ENCODE peak calls at places on chromosomes 16 and 17, in eight cellular contexts. G is fibroblast of lung, M is right lobe of liver, K is A549, S is psoas muscle, N is OCI-LY7, O is neural progenitor cell, J is heart left ventricle. D is an unnamed sample. For H3K4me1, the result is how much of the 10 kb centered on the place peaks cover.

GRCh38 chr17:49996495-49997255 is 1.7 kb upstream of the DLX3 start:
- DNase-seq in G (no peak), M (peak), K (peak), S (peak), N (peak), O (peak), J (peak), D (peak)

GRCh38 chr17:44911133-44912001 is 3.9 kb downstream of the GFAP start:
- DNase-seq in G (peak), M (peak), K (peak), S (peak), N (peak), O (peak), J (peak), D (peak)

GRCh38 chr16:14400285-14400977 is 229.6 kb downstream of the PARN start:
- DNase-seq in G (no peak), M (no peak), K (no peak), S (no peak), N (no peak), O (no peak), J (no peak), D (no peak)

GRCh38 chr16:79752421-79752820 is 151.9 kb upstream of the MAF start:
- DNase-seq in G (no peak), M (no peak), K (no peak), S (no peak), N (no peak), O (no peak), J (no peak), D (no peak)

GRCh38 chr16:4746991-4747574 is 12.7 kb downstream of the DNAAF8 start:
- DNase-seq in G (no peak), M (no peak), K (no peak), S (no peak), N (no peak), O (peak), J (no peak), D (no peak)

GRCh38 chr17:78883533-78884131 is 19.4 kb downstream of the CEP295NL start:
- DNase-seq in G (peak), M (peak), K (peak), S (peak), N (no peak), O (peak), J (peak), D (no peak)

GRCh38 chr17:75785770-75786538 is 1.3 kb downstream of the UNK start:
- DNase-seq in G (peak), M (no peak), K (no peak), S (no peak), N (peak), O (no peak), J (no peak), D (no peak)

GRCh38 chr17:6823011-6823442 is 8.5 kb downstream of the TEKT1 start:
- DNase-seq in G (peak), M (no peak), K (no peak), S (no peak), N (no peak), O (no peak), J (no peak), D (no peak)

GRCh38 chr17:81376946-81377733 is 18.1 kb upstream of the BAHCC1 start:
- DNase-seq in G (no peak), M (no peak), K (no peak), S (no peak), N (no peak), O (no peak), J (no peak), D (no peak)

GRCh38 chr16:7888421-7888820 is 555.8 kb downstream of the RBFOX1 start:
- DNase-seq in G (no peak), M (no peak), K (no peak), S (no peak), N (no peak), O (peak), J (no peak), D (no peak)

GRCh38 chr17:64125937-64126336 is 4.0 kb downstream of the ERN1 start:
- DNase-seq in G (peak), M (no peak), K (no peak), S (no peak), N (no peak), O (no peak), J (no peak), D (no peak)

DNA sequence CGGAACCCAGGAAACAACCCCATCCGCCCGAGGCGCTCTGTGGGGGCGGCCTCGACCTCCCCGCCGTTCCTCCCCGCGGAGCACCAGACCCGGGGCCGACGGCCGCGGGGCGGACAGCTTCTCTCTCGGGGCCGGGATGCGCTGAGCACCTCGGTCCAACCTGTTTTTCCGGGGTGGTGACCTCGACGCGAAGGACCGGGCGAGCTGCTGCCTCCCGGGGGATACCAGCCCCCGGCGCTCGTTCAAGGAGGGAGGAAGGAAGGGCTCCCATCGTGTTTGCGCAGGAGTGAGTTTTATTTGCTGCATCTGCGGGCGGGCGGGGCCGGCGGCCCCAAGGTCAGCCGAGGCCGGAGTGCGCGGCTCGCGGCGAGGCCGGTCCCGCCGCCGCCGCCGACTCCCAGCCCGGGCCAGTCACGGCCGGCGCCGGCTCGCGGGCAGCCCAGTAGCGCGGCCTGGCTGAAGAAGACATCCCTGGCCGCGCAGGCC is 460 bp downstream of the DNAJA2 start:
- DNase-seq in G (peak), M (peak), K (no peak), S (peak), N (peak), O (peak), J (peak), D (no peak)
- H3K4me1 ChIP-seq in G (under half), M (under half), K (under half), S (under half), N (under half), O (under half), J (half or more), D (half or more)

GRCh38 chr16:30924797-30925645 is 1.6 kb downstream of the FBXL19 start:
- DNase-seq in G (no peak), M (no peak), K (no peak), S (no peak), N (no peak), O (peak), J (no peak), D (no peak)
- H3K4me3 ChIP-seq in G (peak), M (no peak), K (peak), S (peak), N (peak), O (peak), J (no peak), D (no peak)

GRCh38 chr17:1710807-1711553 is 803 bp upstream of the TLCD2 start:
- DNase-seq in G (peak), M (no peak), K (no peak), S (no peak), N (no peak), O (peak), J (no peak), D (no peak)

GRCh38 chr17:1713878-1714487 is 3.8 kb upstream of the TLCD2 start:
- DNase-seq in G (peak), M (no peak), K (peak), S (no peak), N (no peak), O (peak), J (peak), D (no peak)

GRCh38 chr17:1713160-1713877 is 3.1 kb upstream of the TLCD2 start:
- DNase-seq in G (peak), M (no peak), K (no peak), S (no peak), N (no peak), O (no peak), J (no peak), D (no peak)

GRCh38 chr17:1711804-1712203 is 1.6 kb upstream of the TLCD2 start:
- DNase-seq in G (no peak), M (no peak), K (no peak), S (no peak), N (no peak), O (no peak), J (no peak), D (no peak)

GRCh38 chr17:1712271-1712670 is 2.1 kb upstream of the TLCD2 start:
- DNase-seq in G (no peak), M (no peak), K (no peak), S (no peak), N (no peak), O (no peak), J (no peak), D (no peak)
- H3K27ac ChIP-seq in G (peak), M (no peak), K (no peak), S (peak), N (no peak), O (no peak), J (no peak), D (no peak)

GRCh38 chr17:10059684-10060211 is 138.7 kb downstream of the GAS7 start:
- DNase-seq in G (no peak), M (no peak), K (no peak), S (peak), N (no peak), O (no peak), J (peak), D (no peak)

GRCh38 chr17:10060526-10060925 is 137.9 kb downstream of the GAS7 start:
- DNase-seq in G (no peak), M (no peak), K (no peak), S (no peak), N (no peak), O (no peak), J (no peak), D (no peak)

GRCh38 chr17:10061131-10061581 is 137.2 kb downstream of the GAS7 start:
- DNase-seq in G (no peak), M (no peak), K (no peak), S (peak), N (no peak), O (no peak), J (peak), D (no peak)

GRCh38 chr17:10063730-10064221 is 134.6 kb downstream of the GAS7 start:
- DNase-seq in G (no peak), M (no peak), K (no peak), S (no peak), N (no peak), O (no peak), J (peak), D (no peak)

DNA sequence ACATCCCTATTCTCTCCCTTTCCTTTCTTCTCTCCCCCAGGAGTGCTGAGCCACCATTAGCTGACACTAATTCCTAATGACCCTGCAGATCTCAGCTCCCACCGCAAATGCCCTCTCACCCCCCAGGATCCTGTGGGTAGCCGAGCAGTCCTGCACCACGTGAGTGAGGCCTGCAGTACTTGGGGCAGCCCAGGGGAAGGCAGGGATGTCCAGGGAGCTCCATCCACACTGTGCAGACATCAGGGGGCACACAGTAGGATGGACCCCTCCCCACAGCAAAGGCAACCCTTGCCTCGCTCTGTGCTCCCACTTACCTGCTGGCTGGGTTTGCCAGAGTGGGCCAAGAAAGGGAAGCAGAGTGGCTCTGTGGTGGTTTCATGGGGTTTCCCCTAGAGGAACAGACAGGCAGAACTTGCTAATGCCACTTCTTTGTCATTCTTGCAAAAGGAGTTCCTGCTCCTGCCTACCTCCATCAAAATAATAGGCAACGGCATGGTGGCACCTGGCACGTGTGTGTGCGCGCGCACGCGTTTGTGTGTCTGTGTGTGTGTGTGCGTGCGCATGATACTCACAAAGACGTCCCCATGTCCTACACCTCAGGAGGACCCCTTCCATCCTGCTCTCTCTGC is 135.5 kb downstream of the GAS7 start:
- DNase-seq in G (no peak), M (no peak), K (no peak), S (no peak), N (no peak), O (no peak), J (no peak), D (no peak)
- H3K4me1 ChIP-seq in G (under half), M (under half), K (under half), S (under half), N (under half), O (under half), J (under half), D (under half)

GRCh38 chr16:30951193-30951592 is 2.3 kb downstream of the ORAI3 start:
- DNase-seq in G (no peak), M (no peak), K (no peak), S (no peak), N (no peak), O (no peak), J (no peak), D (no peak)

GRCh38 chr16:30948956-30949654 is at the start of gene ORAI3:
- DNase-seq in G (peak), M (peak), K (peak), S (peak), N (peak), O (peak), J (peak), D (peak)

GRCh38 chr16:30949655-30950515 is 1.0 kb downstream of the ORAI3 start:
- DNase-seq in G (peak), M (peak), K (peak), S (peak), N (peak), O (peak), J (peak), D (peak)

GRCh38 chr16:30951785-30952184 is 2.9 kb downstream of the ORAI3 start:
- DNase-seq in G (peak), M (peak), K (no peak), S (peak), N (no peak), O (no peak), J (peak), D (no peak)

DNA sequence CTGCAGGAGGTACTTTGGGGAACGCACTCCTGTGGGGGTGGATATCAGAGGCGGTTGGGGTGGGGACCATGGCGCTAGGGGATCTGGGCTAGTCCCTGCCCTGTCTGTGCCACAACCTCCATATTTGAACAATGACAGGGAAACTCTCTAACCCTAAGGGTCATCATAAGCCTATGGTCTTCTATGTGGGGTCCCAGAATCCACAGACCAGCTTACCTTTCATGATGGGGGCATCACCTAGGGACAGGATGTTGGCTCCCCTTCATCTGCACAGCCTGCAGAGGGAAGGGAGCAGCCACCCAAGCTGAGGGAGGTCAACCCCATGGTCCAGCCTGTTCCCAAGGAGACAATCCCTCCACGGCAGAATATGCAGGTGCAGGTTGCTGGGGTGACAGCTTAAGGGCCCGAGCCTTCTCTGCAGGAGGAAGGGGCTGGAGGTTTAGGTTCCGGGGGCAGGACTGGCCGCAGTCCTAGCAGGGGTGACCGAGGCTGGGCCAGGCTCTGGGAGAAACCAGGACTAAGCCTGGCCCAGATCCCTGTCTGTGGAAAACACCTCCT is 1.7 kb downstream of the ORAI3 start:
- DNase-seq in G (no peak), M (no peak), K (no peak), S (no peak), N (no peak), O (no peak), J (no peak), D (no peak)
- H3K4me3 ChIP-seq in G (peak), M (peak), K (peak), S (peak), N (peak), O (peak), J (no peak), D (peak)

D was measured in CD4-positive, alpha-beta memory T cell.